ENCODE peak calls at places on chromosomes 12 and 14, in nine cellular contexts. S is RWPE2; E is CD8-positive, alpha-beta T cell; T is tibial nerve; L is stomach; O is heart right ventricle; V is lung; X is IMR-90; N is mammary epithelial cell. C is an unnamed sample.
A peak's percentile ranks its signal among the peaks of the same experiment; 100 is the strongest.

GRCh38 chr12:31736472-31736871 is 7.7 kb upstream of the AMN1 start:
- DNase-seq in T (no peak), X (peak; percentile 89), E (peak; percentile 57), N (peak; percentile 91), S (no peak), V (no peak), L (no peak), O (no peak), C (no peak)

GRCh38 chr14:88233915-88234314 is 89.2 kb downstream of the KCNK10 start:
- DNase-seq in V (no peak), L (no peak), T (no peak), X (no peak), N (no peak), E (no peak), O (no peak), S (no peak), C (no peak)

GRCh38 chr14:61183486-61183885 is 97.7 kb downstream of the TMEM30B start:
- DNase-seq in L (no peak), X (no peak), O (no peak), S (no peak), V (no peak), E (no peak), T (no peak), N (no peak), C (no peak)

GRCh38 chr12:583251-583869 is 79.9 kb downstream of the NINJ2 start:
- DNase-seq in S (no peak), L (no peak), X (no peak), N (no peak), T (no peak), V (no peak), O (peak; percentile 67), E (no peak), C (no peak)

GRCh38 chr12:114611145-114612018 is 72.6 kb downstream of the TBX3 start:
- DNase-seq in X (no peak), L (no peak), O (no peak), E (no peak), V (no peak), N (no peak), S (no peak), T (no peak), C (no peak)

GRCh38 chr12:43973385-43973784 is 137.5 kb downstream of the TMEM117 start:
- DNase-seq in V (no peak), L (no peak), S (no peak), X (no peak), T (no peak), N (no peak), E (no peak), O (no peak), C (no peak)

GRCh38 chr12:22101749-22102243 is 55.8 kb downstream of the CMAS start:
- DNase-seq in L (no peak), O (peak; percentile 22), S (peak; percentile 66), N (peak; percentile 99), T (peak; percentile 17), E (no peak), X (peak; percentile 89), V (peak; percentile 47), C (no peak)

GRCh38 chr14:78608998-78609787 is 439.0 kb downstream of the NRXN3 start:
- DNase-seq in T (no peak), X (no peak), E (no peak), V (no peak), S (no peak), N (no peak), L (no peak), O (no peak), C (no peak)

GRCh38 chr14:89845346-89845745 is 109.2 kb downstream of the EFCAB11 start:
- DNase-seq in O (no peak), V (no peak), N (no peak), E (no peak), S (no peak), T (no peak), X (peak; percentile 100), L (no peak), C (no peak)

GRCh38 chr12:56007892-56008471 is 10.9 kb downstream of the SUOX start:
- DNase-seq in T (peak; percentile 21), S (no peak), X (no peak), N (peak; percentile 7), O (no peak), V (no peak), L (no peak), E (no peak), C (no peak)

GRCh38 chr12:47574252-47575021 is 131.4 kb downstream of the RPAP3 start:
- DNase-seq in S (no peak), N (no peak), X (no peak), O (no peak), T (no peak), E (no peak), L (no peak), V (no peak), C (no peak)

GRCh38 chr12:55780695-55781094 is 36.8 kb downstream of the SARNP start:
- DNase-seq in X (peak; percentile 57), O (no peak), T (no peak), E (no peak), L (no peak), S (no peak), V (no peak), N (peak; percentile 43), C (no peak)

GRCh38 chr14:76083796-76084195 is 67.9 kb upstream of the GPATCH2L start:
- DNase-seq in O (no peak), T (no peak), V (no peak), N (no peak), L (no peak), E (no peak), S (peak; percentile 64), X (no peak), C (no peak)

GRCh38 chr12:100395811-100396210 is 38.9 kb downstream of the SLC17A8 start:
- DNase-seq in S (no peak), L (no peak), N (no peak), V (no peak), E (no peak), O (no peak), T (no peak), X (no peak), C (no peak)
- TF ChIP-seq CTCF in S (no peak), L (no peak), N (no peak), V (no peak), E (no peak), O (no peak), T (no peak), X (no peak), C (peak; percentile 15)

DNA sequence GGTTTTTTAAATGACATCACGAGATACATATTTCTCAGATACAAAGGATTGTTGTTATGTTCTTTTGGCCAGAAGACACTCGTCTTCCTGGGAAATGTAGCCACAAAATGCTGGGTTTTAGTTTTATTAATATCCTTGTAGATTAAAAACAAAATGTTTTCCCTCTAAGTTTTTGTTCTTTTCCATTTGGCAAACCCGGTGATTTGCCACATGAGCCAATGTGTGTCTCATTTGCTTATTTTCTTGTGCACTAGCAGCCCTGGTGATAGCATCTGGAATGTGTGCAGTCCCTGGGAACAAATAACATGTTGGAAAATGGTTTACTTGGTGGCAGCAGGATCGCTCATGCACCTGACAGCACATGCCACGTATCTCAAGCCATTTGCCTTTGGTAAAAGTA is 61.0 kb downstream of the HMGA2 start:
- DNase-seq in T (no peak), E (no peak), O (no peak), L (no peak), N (no peak), X (peak; percentile 35), S (no peak), V (no peak), C (no peak)
- H3K4me1 ChIP-seq in T (no peaks in the 10 kb centered on the region), E (no peaks in the 10 kb centered on the region), O (peaks cover 17% of the 10 kb centered on the region), L (peaks cover 27% of the 10 kb centered on the region), N (peaks cover 28% of the 10 kb centered on the region), X (peaks cover 20% of the 10 kb centered on the region), S (peaks cover 69% of the 10 kb centered on the region), V (peaks cover 3% of the 10 kb centered on the region), C (peaks cover 10% of the 10 kb centered on the region)

GRCh38 chr12:65695077-65695865 is 129.0 kb upstream of the HMGA2 start:
- DNase-seq in E (no peak), N (peak; percentile 98), V (peak; percentile 74), T (no peak), S (peak; percentile 94), L (peak; percentile 78), O (peak; percentile 16), X (peak; percentile 99), C (no peak)

GRCh38 chr12:65696227-65696626 is 128.1 kb upstream of the HMGA2 start:
- DNase-seq in N (peak; percentile 45), X (peak; percentile 37), L (no peak), T (no peak), O (no peak), V (no peak), E (no peak), S (no peak), C (no peak)

GRCh38 chr12:65703176-65703575 is 121.1 kb upstream of the HMGA2 start:
- DNase-seq in S (no peak), V (no peak), L (no peak), X (no peak), T (no peak), E (no peak), O (no peak), N (no peak), C (no peak)

GRCh38 chr12:65699251-65699650 is 125.0 kb upstream of the HMGA2 start:
- DNase-seq in X (peak; percentile 65), O (no peak), N (peak; percentile 54), V (no peak), T (no peak), S (no peak), E (no peak), L (no peak), C (no peak)
- TF ChIP-seq CTCF in X (peak; percentile 54), O (peak; percentile 21), N (peak; percentile 33), V (no peak), T (no peak), S (peak; percentile 63), E (no peak), L (no peak), C (peak; percentile 18)

GRCh38 chr12:46259713-46260112 is 9.1 kb downstream of the SLC38A1 start:
- DNase-seq in L (no peak), S (no peak), X (no peak), O (no peak), V (no peak), N (no peak), E (no peak), T (no peak), C (no peak)

GRCh38 chr12:46260153-46260912 is 8.5 kb downstream of the SLC38A1 start:
- DNase-seq in N (no peak), T (no peak), X (peak; percentile 70), L (no peak), E (no peak), S (no peak), O (no peak), V (no peak), C (no peak)

GRCh38 chr12:46263140-46264017 is 5.5 kb downstream of the SLC38A1 start:
- DNase-seq in O (no peak), S (no peak), V (no peak), X (no peak), T (no peak), N (no peak), E (no peak), L (no peak), C (no peak)

GRCh38 chr12:46260913-46261476 is 7.8 kb downstream of the SLC38A1 start:
- DNase-seq in L (no peak), X (no peak), V (no peak), O (no peak), E (no peak), S (no peak), T (no peak), N (peak; percentile 86), C (no peak)

DNA sequence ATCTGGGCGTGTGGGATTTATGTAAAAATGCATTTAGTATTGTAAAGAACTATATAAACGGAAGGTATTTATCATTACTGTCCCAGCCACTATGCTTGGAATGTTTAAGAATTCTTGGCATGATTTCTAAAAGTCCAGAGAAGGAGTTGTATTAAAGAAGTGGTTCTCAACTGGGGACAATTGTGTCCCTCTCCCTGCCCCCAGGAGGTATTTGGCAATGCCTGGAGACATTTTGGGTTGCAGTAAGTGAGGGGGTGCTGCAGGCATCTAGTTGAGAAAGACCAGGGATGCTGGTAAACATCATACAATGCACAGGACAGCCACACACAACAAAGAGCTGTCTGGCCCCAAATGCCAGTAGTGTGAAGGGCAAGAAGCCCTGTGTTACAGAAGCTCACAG is 7.2 kb downstream of the SLC38A1 start:
- DNase-seq in L (no peak), S (no peak), V (no peak), N (no peak), T (no peak), X (no peak), E (no peak), O (no peak), C (no peak)
- H3K4me1 ChIP-seq in L (peaks cover 88% of the 10 kb centered on the region), S (peaks cover 67% of the 10 kb centered on the region), V (peaks cover 17% of the 10 kb centered on the region), N (peaks cover 65% of the 10 kb centered on the region), T (no peaks in the 10 kb centered on the region), X (peaks cover 29% of the 10 kb centered on the region), E (peaks cover 95% of the 10 kb centered on the region), O (peaks cover 3% of the 10 kb centered on the region), C (no peaks in the 10 kb centered on the region)